ENCODE peak calls at places on chromosomes 11 and 22, in six cellular contexts. U, R, T, N, M and C are unnamed samples.

GRCh38 chr22:43183496-43184263 is 3.3 kb downstream of the TTLL12 start:
- DNase-seq in M (no peak), N (no peak), R (peak), T (no peak), U (no peak), C (no peak)

GRCh38 chr11:61983419-61983818 is 16.0 kb upstream of the FTH1 start:
- DNase-seq in R (no peak), U (no peak), T (no peak), M (no peak), N (no peak), C (no peak)

GRCh38 chr11:103877221-103877620 is 159.2 kb upstream of the DDI1 start:
- DNase-seq in T (no peak), M (no peak), U (no peak), N (no peak), R (no peak), C (no peak)

GRCh38 chr11:118148240-118148639 is 4.4 kb downstream of the SCN4B start:
- DNase-seq in M (no peak), U (no peak), N (no peak), T (no peak), R (no peak), C (no peak)

GRCh38 chr11:75374646-75375045 is 23.2 kb upstream of the ARRB1 start:
- DNase-seq in M (no peak), N (no peak), U (no peak), T (no peak), R (no peak), C (no peak)

GRCh38 chr11:15901046-15901445 is 455.3 kb downstream of the SOX6 start:
- DNase-seq in M (no peak), T (peak), N (no peak), R (no peak), U (no peak), C (no peak)

GRCh38 chr22:31853736-31854500 is 90.4 kb upstream of the YWHAH start:
- DNase-seq in N (no peak), M (no peak), U (no peak), T (no peak), R (no peak), C (no peak)

GRCh38 chr22:45224988-45225731 is 15.5 kb downstream of the KIAA0930 start:
- DNase-seq in T (no peak), N (no peak), R (no peak), U (no peak), M (no peak), C (no peak)

GRCh38 chr11:14342906-14343305 is 16.1 kb downstream of the RRAS2 start:
- DNase-seq in T (no peak), M (no peak), N (no peak), R (no peak), U (no peak), C (no peak)

GRCh38 chr11:76243157-76243556 is 36.9 kb upstream of the WNT11 start:
- DNase-seq in N (no peak), T (peak), R (no peak), U (peak), M (no peak), C (no peak)

GRCh38 chr22:45462034-45462655 is 40.5 kb upstream of the FBLN1 start:
- DNase-seq in U (no peak), T (no peak), M (no peak), N (no peak), R (no peak), C (no peak)

GRCh38 chr22:23533328-23533762 is 46.7 kb downstream of the IGLL1 start:
- DNase-seq in R (no peak), U (peak), N (no peak), T (peak), M (peak), C (no peak)

GRCh38 chr11:117814204-117814765 is 10.3 kb downstream of the FXYD2 start:
- DNase-seq in N (no peak), U (no peak), R (no peak), M (no peak), T (no peak), C (peak)

GRCh38 chr11:15171956-15172355 is 57.2 kb downstream of the INSC start:
- DNase-seq in M (no peak), R (no peak), U (no peak), T (no peak), N (no peak), C (no peak)

GRCh38 chr11:108947654-108948570 is 283.0 kb downstream of the DDX10 start:
- DNase-seq in M (no peak), T (no peak), N (no peak), R (no peak), U (no peak), C (no peak)

GRCh38 chr11:17506942-17507341 is 30.3 kb upstream of the ABCC8 start:
- DNase-seq in U (no peak), R (no peak), M (no peak), N (no peak), T (no peak), C (no peak)

GRCh38 chr11:68200639-68201038 is 12.5 kb downstream of the KMT5B start:
- DNase-seq in R (peak), U (no peak), M (no peak), T (no peak), N (no peak), C (no peak)

GRCh38 chr11:125947419-125948277 is 1.8 kb downstream of the VSIG10L2 start:
- DNase-seq in M (no peak), R (no peak), U (no peak), N (no peak), T (no peak), C (no peak)

GRCh38 chr22:18063311-18063710 is 14.5 kb upstream of the PEX26 start:
- DNase-seq in M (no peak), N (no peak), U (no peak), R (no peak), T (no peak), C (no peak)

GRCh38 chr11:82703796-82704195 is 29.9 kb downstream of the FAM181B start:
- DNase-seq in R (no peak), N (no peak), M (no peak), U (no peak), T (no peak), C (no peak)

GRCh38 chr22:46547883-46548244 is 10.4 kb upstream of the CELSR1 start:
- DNase-seq in T (no peak), U (no peak), R (peak), M (peak), N (peak), C (peak)

GRCh38 chr11:110312670-110313069 is 16.3 kb upstream of the RDX start:
- DNase-seq in M (no peak), R (no peak), U (no peak), T (no peak), N (no peak), C (no peak)

DNA sequence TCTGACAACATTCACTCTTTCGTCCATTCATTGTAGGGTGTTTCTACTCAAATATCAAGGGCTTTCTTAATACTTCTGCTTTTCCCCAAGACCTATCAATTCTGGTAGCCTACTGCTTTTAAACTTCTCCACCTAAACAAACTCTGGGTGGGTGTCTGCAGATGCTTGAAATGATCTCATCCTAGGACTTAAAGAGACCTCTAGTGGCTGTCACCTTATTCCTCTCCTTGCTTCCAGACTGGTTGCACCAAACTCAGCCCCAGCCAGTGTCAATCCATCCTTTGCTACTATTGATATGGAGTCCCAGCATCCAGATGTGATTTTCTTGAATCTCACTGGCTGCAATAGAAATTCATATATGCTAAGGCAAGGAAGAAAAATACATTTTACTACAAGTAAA is 274.7 kb downstream of the NXPE2 start:
- DNase-seq in M (no peak), R (no peak), N (no peak), T (peak), U (no peak), C (no peak)
- TF ChIP-seq CTCF in M (no peak), R (no peak), N (no peak), T (peak), U (peak), C (no peak)

GRCh38 chr22:30047364-30047738 is 32.9 kb upstream of the HORMAD2 start:
- DNase-seq in N (no peak), R (no peak), T (no peak), M (peak), U (no peak), C (no peak)
- H3K4me3 ChIP-seq in N (no peak), R (no peak), T (no peak), M (no peak), U (no peak), C (no peak)

GRCh38 chr11:65558002-65558784 is at the start of gene LTBP3:
- DNase-seq in R (no peak), T (peak), U (peak), N (peak), M (peak), C (no peak)
- TF ChIP-seq CTCF in R (no peak), T (no peak), U (no peak), N (no peak), M (no peak), C (no peak)

GRCh38 chr11:3051435-3052108 is 5.7 kb downstream of the CARS1 start:
- DNase-seq in T (no peak), M (no peak), U (no peak), N (no peak), R (no peak), C (no peak)
- H3K4me3 ChIP-seq in T (no peak), M (no peak), U (peak), N (no peak), R (no peak), C (no peak)

GRCh38 chr11:27489092-27489491 is 16.5 kb upstream of the LGR4 start:
- DNase-seq in R (no peak), N (no peak), M (no peak), U (no peak), T (no peak), C (no peak)
- TF ChIP-seq CTCF in R (no peak), N (no peak), M (no peak), U (no peak), T (no peak), C (no peak)

GRCh38 chr22:20243545-20244249 is 24.4 kb downstream of the RTN4R start:
- DNase-seq in T (no peak), M (peak), N (no peak), R (peak), U (peak), C (no peak)
- H3K4me3 ChIP-seq in T (no peak), M (peak), N (peak), R (no peak), U (no peak), C (peak)

GRCh38 chr11:45486461-45486860 is 179.0 kb downstream of the CHST1 start:
- DNase-seq in T (no peak), M (no peak), R (no peak), U (no peak), N (no peak), C (no peak)

GRCh38 chr11:45483361-45483760 is 182.1 kb downstream of the CHST1 start:
- DNase-seq in R (no peak), U (no peak), T (no peak), N (no peak), M (no peak), C (no peak)

GRCh38 chr11:45482331-45482730 is 183.1 kb downstream of the CHST1 start:
- DNase-seq in T (no peak), U (no peak), N (no peak), R (no peak), M (no peak), C (no peak)

GRCh38 chr11:45484326-45484725 is 181.1 kb downstream of the CHST1 start:
- DNase-seq in U (no peak), N (no peak), T (no peak), M (no peak), R (no peak), C (no peak)

GRCh38 chr11:45485070-45485716 is 180.2 kb downstream of the CHST1 start:
- DNase-seq in R (no peak), T (no peak), U (no peak), M (no peak), N (no peak), C (no peak)
- TF ChIP-seq CTCF in R (no peak), T (no peak), U (no peak), M (no peak), N (no peak), C (no peak)

GRCh38 chr22:37281195-37281594 is 1.1 kb upstream of the CYTH4 start:
- DNase-seq in U (no peak), M (no peak), T (no peak), N (no peak), R (no peak), C (no peak)

GRCh38 chr22:37280718-37281117 is 1.6 kb upstream of the CYTH4 start:
- DNase-seq in U (no peak), N (no peak), M (no peak), R (no peak), T (no peak), C (no peak)

GRCh38 chr22:37283393-37283937 is 1.2 kb downstream of the CYTH4 start:
- DNase-seq in T (no peak), R (no peak), U (no peak), M (no peak), N (no peak), C (no peak)

GRCh38 chr22:37281646-37282384 is 493 bp upstream of the CYTH4 start:
- DNase-seq in U (no peak), T (no peak), M (no peak), N (no peak), R (no peak), C (no peak)

GRCh38 chr22:37282385-37282677 is at the start of gene CYTH4:
- DNase-seq in U (no peak), R (no peak), N (no peak), T (no peak), M (peak), C (no peak)
- H3K4me3 ChIP-seq in U (no peak), R (no peak), N (peak), T (no peak), M (no peak), C (no peak)